ENCODE peak calls at places on chromosomes 16 and 17, in six cellular contexts. Z, K, D, O, L and H are unnamed samples.

GRCh38 chr16:27314161-27314723 is 468 bp downstream of the IL4R start:
- DNase-seq in Z (peak), K (no peak), D (no peak), O (peak), L (peak), H (peak)

GRCh38 chr17:413706-414440 is 61.3 kb upstream of the RPH3AL start:
- DNase-seq in Z (no peak), K (no peak), D (no peak), O (no peak), L (no peak), H (no peak)

GRCh38 chr17:43456661-43457361 is 27.0 kb upstream of the DHX8 start:
- DNase-seq in Z (peak), K (no peak), D (peak), O (no peak), L (peak), H (no peak)

GRCh38 chr17:47819475-47819874 is 2.1 kb downstream of the OSBPL7 start:
- DNase-seq in Z (no peak), K (no peak), D (no peak), O (no peak), L (no peak), H (no peak)

GRCh38 chr17:19004601-19005441 is at the start of gene FAM83G:
- DNase-seq in Z (peak), K (peak), D (peak), O (peak), L (peak), H (peak)

GRCh38 chr17:56424543-56425044 is 168.9 kb upstream of the NOG start:
- DNase-seq in Z (no peak), K (no peak), D (no peak), O (no peak), L (no peak), H (no peak)

GRCh38 chr17:8253801-8254200 is 4.7 kb downstream of the PFAS start:
- DNase-seq in Z (no peak), K (no peak), D (no peak), O (no peak), L (no peak), H (peak)

GRCh38 chr16:71311553-71312158 is 22.5 kb upstream of the CMTR2 start:
- DNase-seq in Z (peak), K (no peak), D (no peak), O (no peak), L (no peak), H (peak)

GRCh38 chr17:80087346-80088265 is 13.8 kb upstream of the GAA start:
- DNase-seq in Z (no peak), K (no peak), D (no peak), O (no peak), L (no peak), H (no peak)

GRCh38 chr17:28949185-28950016 is 1.9 kb downstream of the PHF12 start:
- DNase-seq in Z (no peak), K (no peak), D (no peak), O (peak), L (peak), H (peak)

GRCh38 chr16:28258571-28258970 is 33.8 kb upstream of the SBK1 start:
- DNase-seq in Z (peak), K (no peak), D (no peak), O (no peak), L (no peak), H (peak)

GRCh38 chr17:66968916-66969315 is 4.4 kb downstream of the CACNG4 start:
- DNase-seq in Z (no peak), K (no peak), D (no peak), O (no peak), L (no peak), H (no peak)

GRCh38 chr17:57292086-57292485 is 35.8 kb downstream of the MSI2 start:
- DNase-seq in Z (no peak), K (no peak), D (no peak), O (no peak), L (no peak), H (no peak)

GRCh38 chr16:48013476-48013875 is 142.3 kb downstream of the ABCC12 start:
- DNase-seq in Z (no peak), K (no peak), D (no peak), O (no peak), L (no peak), H (peak)

GRCh38 chr17:63446981-63447687 is 1.0 kb upstream of the CYB561 start:
- DNase-seq in Z (no peak), K (no peak), D (no peak), O (peak), L (no peak), H (peak)

GRCh38 chr17:10071141-10071540 is 127.3 kb downstream of the GAS7 start:
- DNase-seq in Z (no peak), K (no peak), D (no peak), O (no peak), L (no peak), H (no peak)

GRCh38 chr17:82283208-82283749 is 9.8 kb upstream of the CSNK1D start:
- DNase-seq in Z (peak), K (no peak), D (no peak), O (no peak), L (no peak), H (peak)

GRCh38 chr16:57723170-57723569 is 12.4 kb upstream of the KATNB1 start:
- DNase-seq in Z (no peak), K (no peak), D (no peak), O (no peak), L (no peak), H (no peak)

GRCh38 chr16:73956592-73957495 is 339.8 kb upstream of the PSMD7 start:
- DNase-seq in Z (peak), K (peak), D (peak), O (peak), L (peak), H (peak)

GRCh38 chr17:36777118-36777517 is 160.2 kb upstream of the LHX1 start:
- DNase-seq in Z (peak), K (no peak), D (no peak), O (no peak), L (no peak), H (peak)

GRCh38 chr16:67874147-67874771 is 1.4 kb downstream of the EDC4 start:
- DNase-seq in Z (no peak), K (no peak), D (no peak), O (peak), L (no peak), H (no peak)

GRCh38 chr16:85650864-85651811 is 37.6 kb downstream of the GINS2 start:
- DNase-seq in Z (no peak), K (no peak), D (no peak), O (no peak), L (no peak), H (no peak)